ENCODE peak calls at places on chromosomes 5 and 9, in seven cellular contexts. I is Calu3, M is hepatocyte, W is stomach, G is endothelial cell, S is lung, F is WERI-Rb-1. D is an unnamed sample.

GRCh38 chr5:56357426-56357825 is 124.3 kb upstream of the ANKRD55 start:
- DNase-seq in I (no peak), M (no peak), W (no peak), G (no peak), S (no peak), F (no peak), D (no peak)

GRCh38 chr9:32502459-32502858 is 23.5 kb downstream of the RIGI start:
- DNase-seq in I (peak; percentile 55), M (no peak), W (no peak), G (no peak), S (no peak), F (no peak), D (no peak)

GRCh38 chr9:126482361-126483044 is 131.2 kb upstream of the LMX1B start:
- DNase-seq in I (no peak), M (peak; percentile 66), W (no peak), G (peak; percentile 61), S (no peak), F (peak; percentile 90), D (no peak)

GRCh38 chr9:72931437-72931836 is 21.4 kb downstream of the ALDH1A1 start:
- DNase-seq in I (no peak), M (no peak), W (no peak), G (no peak), S (no peak), F (no peak), D (no peak)

GRCh38 chr9:115327441-115328122 is 209.6 kb upstream of the TNC start:
- DNase-seq in I (no peak), M (no peak), W (no peak), G (no peak), S (no peak), F (no peak), D (no peak)

GRCh38 chr5:51034501-51034900 is 348.7 kb upstream of the ISL1 start:
- DNase-seq in I (no peak), M (no peak), W (no peak), G (no peak), S (no peak), F (no peak), D (no peak)

GRCh38 chr5:127940854-127941253 is 142.7 kb upstream of the SLC12A2 start:
- DNase-seq in I (no peak), M (no peak), W (no peak), G (no peak), S (no peak), F (no peak), D (no peak)

GRCh38 chr5:7209583-7210139 is 186.3 kb upstream of the ADCY2 start:
- DNase-seq in I (no peak), M (no peak), W (no peak), G (no peak), S (no peak), F (no peak), D (no peak)

GRCh38 chr5:128537306-128537998 is 593 bp downstream of the FBN2 start:
- DNase-seq in I (no peak), M (peak; percentile 63), W (no peak), G (peak; percentile 59), S (no peak), F (peak; percentile 15), D (peak; percentile 4)

GRCh38 chr5:176819476-176819875 is 9.1 kb downstream of the UNC5A start:
- DNase-seq in I (no peak), M (no peak), W (no peak), G (no peak), S (no peak), F (no peak), D (no peak)

GRCh38 chr9:95465115-95465514 is 51.7 kb downstream of the PTCH1 start:
- DNase-seq in I (no peak), M (no peak), W (no peak), G (no peak), S (no peak), F (no peak), D (no peak)

GRCh38 chr5:154129868-154130267 is 60.7 kb upstream of the GALNT10 start:
- DNase-seq in I (no peak), M (no peak), W (no peak), G (no peak), S (no peak), F (no peak), D (no peak)

GRCh38 chr9:113331780-113332179 is 8.3 kb downstream of the WDR31 start:
- DNase-seq in I (no peak), M (no peak), W (no peak), G (no peak), S (no peak), F (no peak), D (no peak)

GRCh38 chr5:140172473-140172872 is 2.5 kb upstream of the CYSTM1 start:
- DNase-seq in I (no peak), M (no peak), W (no peak), G (no peak), S (no peak), F (no peak), D (no peak)

GRCh38 chr9:116287721-116288120 is 134.1 kb downstream of the PAPPA start:
- DNase-seq in I (no peak), M (no peak), W (no peak), G (no peak), S (no peak), F (no peak), D (no peak)

GRCh38 chr5:96324708-96325107 is 108.3 kb downstream of the PCSK1 start:
- DNase-seq in I (peak; percentile 44), M (no peak), W (no peak), G (no peak), S (no peak), F (no peak), D (no peak)

GRCh38 chr5:177371120-177371537 is 13.1 kb upstream of the SLC34A1 start:
- DNase-seq in I (no peak), M (no peak), W (no peak), G (no peak), S (no peak), F (no peak), D (no peak)

GRCh38 chr9:136947955-136948510 is 3.0 kb downstream of the C8G start:
- DNase-seq in I (peak; percentile 65), M (peak; percentile 58), W (peak; percentile 60), G (peak; percentile 52), S (peak; percentile 54), F (peak; percentile 83), D (peak; percentile 50)
- TF ChIP-seq CTCF in I (peak; percentile 59), M (peak; percentile 44), W (peak; percentile 24), G (no peak), S (peak; percentile 24), F (peak; percentile 95), D (peak; percentile 48)

DNA sequence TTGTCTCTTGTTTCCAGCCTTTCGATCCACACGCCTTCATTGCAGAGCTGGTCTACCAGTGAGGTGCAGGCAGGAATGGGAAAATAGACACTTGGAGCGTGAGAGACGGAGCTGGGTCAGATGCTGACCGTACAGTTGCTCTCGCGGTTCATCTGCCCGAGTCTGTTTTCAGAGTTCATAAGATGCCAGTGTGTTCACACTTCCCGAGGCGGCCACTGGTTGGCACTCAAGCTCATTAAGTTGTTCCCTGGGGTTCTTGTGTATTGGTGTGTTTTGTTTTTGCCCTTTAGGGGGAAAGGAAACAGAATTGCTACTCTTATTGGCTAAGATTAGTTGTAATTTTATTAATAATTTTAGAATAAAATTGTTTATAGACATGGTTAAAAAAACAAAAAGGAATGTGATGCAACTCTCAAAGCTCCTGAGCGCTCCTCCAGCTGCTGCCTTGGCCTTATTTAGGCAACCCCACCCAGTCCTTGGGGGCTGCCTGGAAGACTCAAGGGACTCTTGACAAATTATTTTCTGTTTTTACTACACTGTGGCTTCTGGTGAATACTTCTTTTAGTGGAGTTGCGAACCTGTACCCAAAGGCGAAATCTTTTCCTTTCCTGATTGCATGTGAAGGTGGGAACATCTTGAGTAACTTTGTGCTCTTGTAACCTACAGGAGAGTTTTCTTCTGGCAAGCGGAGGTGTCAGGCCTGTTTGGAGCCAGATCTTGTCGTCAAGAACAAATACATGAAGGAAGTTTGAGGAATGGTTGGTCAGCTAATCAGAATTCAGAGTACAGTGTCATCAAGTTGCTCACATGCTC is 146.1 kb downstream of the MAST4 start:
- DNase-seq in I (peak; percentile 42), M (no peak), W (peak; percentile 31), G (no peak), S (peak; percentile 65), F (peak; percentile 23), D (peak; percentile 25)
- TF ChIP-seq CTCF in I (no peak), M (no peak), W (no peak), G (no peak), S (no peak), F (peak; percentile 52), D (no peak)

DNA sequence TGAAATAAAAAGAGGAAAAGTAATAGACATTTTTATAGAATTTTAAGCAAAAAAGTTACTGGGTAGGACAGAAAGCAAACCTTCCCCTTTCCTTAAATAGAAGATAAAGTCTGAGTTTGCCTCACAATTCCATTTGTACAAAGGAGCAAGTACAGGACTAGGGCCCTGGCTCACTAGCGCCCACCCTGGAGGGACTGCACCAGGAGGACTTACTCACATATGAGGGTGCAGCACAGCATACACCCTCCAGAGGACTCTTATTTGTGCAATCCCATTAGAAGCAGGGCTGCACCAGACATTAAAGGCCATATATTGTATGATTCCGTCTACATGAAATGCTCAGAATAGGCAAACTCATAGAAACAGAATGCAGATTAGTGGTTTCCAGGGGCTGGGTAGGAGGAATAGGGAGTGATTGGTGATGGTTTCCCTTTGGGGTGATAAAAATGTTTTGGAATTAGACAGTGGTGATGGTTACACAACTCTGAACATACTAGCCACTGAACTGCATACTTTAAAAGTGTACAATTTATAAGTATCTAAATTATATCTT is 4.5 kb downstream of the REEP5 start:
- DNase-seq in I (peak; percentile 18), M (no peak), W (no peak), G (peak; percentile 10), S (no peak), F (peak; percentile 57), D (peak; percentile 56)
- TF ChIP-seq CTCF in I (no peak), M (peak; percentile 9), W (no peak), G (no peak), S (no peak), F (peak; percentile 62), D (peak; percentile 14)

GRCh38 chr9:134731497-134732391 is 90.1 kb downstream of the COL5A1 start:
- DNase-seq in I (no peak), M (no peak), W (no peak), G (no peak), S (no peak), F (no peak), D (no peak)
- TF ChIP-seq CTCF in I (no peak), M (no peak), W (no peak), G (no peak), S (no peak), F (no peak), D (no peak)

GRCh38 chr5:148176480-148176879 is 8.1 kb downstream of the SPINK14 start:
- DNase-seq in I (no peak), M (no peak), W (no peak), G (no peak), S (no peak), F (peak; percentile 31), D (no peak)

GRCh38 chr5:148179234-148179824 is 11.0 kb downstream of the SPINK14 start:
- DNase-seq in I (peak; percentile 18), M (peak; percentile 69), W (no peak), G (peak; percentile 16), S (no peak), F (no peak), D (peak; percentile 4)
- TF ChIP-seq CTCF in I (peak; percentile 18), M (peak; percentile 83), W (peak; percentile 60), G (peak; percentile 50), S (peak; percentile 47), F (peak; percentile 53), D (peak; percentile 72)

DNA sequence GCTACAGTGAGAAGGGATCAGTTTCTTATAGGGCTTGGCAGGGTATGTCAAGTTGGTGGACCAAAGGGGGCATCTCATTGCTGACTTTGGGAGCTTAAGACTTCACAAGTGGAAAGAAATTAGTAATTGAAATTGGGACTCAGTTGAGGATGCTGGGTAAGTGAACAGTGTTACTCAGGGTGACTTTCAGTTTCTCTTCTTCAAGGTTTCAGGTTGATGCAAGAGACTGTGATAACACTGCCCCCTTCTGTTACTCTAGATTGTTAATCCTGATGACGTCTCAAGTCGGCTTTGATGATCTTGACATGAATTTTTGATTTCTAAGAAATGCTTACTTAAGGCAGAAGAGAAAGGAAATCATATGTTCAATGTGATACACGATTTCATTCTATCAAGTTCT is 21.3 kb downstream of the KCTD16 start:
- DNase-seq in I (peak; percentile 27), M (peak; percentile 73), W (no peak), G (no peak), S (no peak), F (no peak), D (peak; percentile 47)
- TF ChIP-seq CTCF in I (peak; percentile 31), M (peak; percentile 47), W (no peak), G (peak; percentile 34), S (peak; percentile 46), F (peak; percentile 46), D (peak; percentile 58)

D was measured in activated CD8-positive, alpha-beta T cell treated with anti-CD3 and anti-CD28 coated beads for 36 hours.